ENCODE peak calls at places on chromosome 12, in eight cellular contexts. S is transverse colon; M is GM20000; C is HTR-8/SVneo; V is NCI-H2081 treated with DMSO at 0.1 percent for 48 hours; Y is AG04450; W is activated CD8-positive, alpha-beta memory T cell treated with anti-CD3 and anti-CD28 coated beads, Interleukin-2, amount 10 ng/mL, durations not matched to agents 7 days and 5 days; D is activated CD4-positive, CD25-positive, alpha-beta regulatory T cell. X is an unnamed sample.

GRCh38 chr12:71780207-71780822 is 25.7 kb downstream of the RAB21 start:
- DNase-seq in S (peak; percentile 47), M (peak; percentile 18), C (peak; percentile 30), V (no peak), Y (no peak), W (peak; percentile 52), D (peak; percentile 19), X (peak; percentile 36)

GRCh38 chr12:119061208-119061796 is 80.0 kb downstream of the SRRM4 start:
- DNase-seq in S (peak; percentile 11), M (peak; percentile 24), C (no peak), V (no peak), Y (no peak), W (peak; percentile 48), D (no peak), X (peak; percentile 28)

GRCh38 chr12:68957273-68957672 is 24.3 kb upstream of the CPM start:
- DNase-seq in S (no peak), M (no peak), C (no peak), V (no peak), Y (no peak), W (no peak), D (no peak), X (no peak)

GRCh38 chr12:1680804-1681492 is 9.9 kb upstream of the ADIPOR2 start:
- DNase-seq in S (peak; percentile 50), M (no peak), C (no peak), V (no peak), Y (no peak), W (no peak), D (no peak), X (no peak)

GRCh38 chr12:51077930-51078329 is 5.5 kb downstream of the CSRNP2 start:
- DNase-seq in S (no peak), M (no peak), C (no peak), V (no peak), Y (no peak), W (no peak), D (no peak), X (no peak)

GRCh38 chr12:85280138-85280983 is at the start of gene ALX1:
- DNase-seq in S (peak; percentile 9), M (peak; percentile 31), C (peak; percentile 17), V (no peak), Y (no peak), W (no peak), D (no peak), X (peak; percentile 15)

GRCh38 chr12:58412466-58412865 is 471.1 kb downstream of the ATP23 start:
- DNase-seq in S (no peak), M (no peak), C (no peak), V (no peak), Y (no peak), W (no peak), D (no peak), X (no peak)

GRCh38 chr12:45852508-45852907 is 123.0 kb downstream of the ARID2 start:
- DNase-seq in S (no peak), M (no peak), C (no peak), V (no peak), Y (no peak), W (no peak), D (no peak), X (no peak)

GRCh38 chr12:121804417-121805111 is 755 bp downstream of the SETD1B start:
- DNase-seq in S (no peak), M (peak; percentile 69), C (no peak), V (no peak), Y (no peak), W (peak; percentile 68), D (peak; percentile 48), X (no peak)

GRCh38 chr12:132429932-132430643 is 59.9 kb upstream of the FBRSL1 start:
- DNase-seq in S (peak; percentile 86), M (peak; percentile 85), C (no peak), V (peak; percentile 68), Y (no peak), W (peak; percentile 79), D (peak; percentile 46), X (peak; percentile 67)

GRCh38 chr12:82740129-82741000 is 53.7 kb downstream of the TMTC2 start:
- DNase-seq in S (no peak), M (no peak), C (no peak), V (no peak), Y (no peak), W (no peak), D (no peak), X (peak; percentile 75)

GRCh38 chr12:93060666-93061413 is 131.7 kb upstream of the EEA1 start:
- DNase-seq in S (no peak), M (peak; percentile 22), C (no peak), V (no peak), Y (peak; percentile 34), W (no peak), D (no peak), X (no peak)

X was measured in RWPE1.